ENCODE peak calls at places on chromosome 13, in six cellular contexts. A is NCI-H187, S is kidney tubule cell, D is HFFc6, C is lower leg skin, M is cardiac fibroblast. X is an unnamed sample.

GRCh38 chr13:25301347-25302113 is at the start of gene NUP58:
- DNase-seq in C (peak), D (peak), M (peak), A (peak), S (peak), X (peak)

GRCh38 chr13:48975101-48975925 is at the start of gene FNDC3A:
- DNase-seq in S (peak), M (peak), A (peak), C (peak), D (peak), X (no peak)

GRCh38 chr13:113631341-113632095 is 26.5 kb downstream of the ATP4B start:
- DNase-seq in C (no peak), A (no peak), M (no peak), S (no peak), D (no peak), X (no peak)

GRCh38 chr13:44407379-44407778 is 33.8 kb downstream of the SERP2 start:
- DNase-seq in C (no peak), M (no peak), A (no peak), S (no peak), D (no peak), X (no peak)

GRCh38 chr13:109297628-109298027 is 488.8 kb downstream of the IRS2 start:
- DNase-seq in D (peak), S (peak), A (no peak), M (peak), C (no peak), X (no peak)

GRCh38 chr13:28819046-28819747 is 942 bp upstream of the MTUS2 start:
- DNase-seq in S (peak), A (no peak), D (peak), M (peak), C (no peak), X (no peak)

GRCh38 chr13:101127741-101128353 is 288.5 kb downstream of the NALCN start:
- DNase-seq in D (peak), M (peak), C (no peak), S (peak), A (peak), X (no peak)

GRCh38 chr13:80742027-80742426 is 401.1 kb upstream of the SPRY2 start:
- DNase-seq in S (no peak), A (no peak), M (no peak), D (no peak), C (no peak), X (no peak)

GRCh38 chr13:100209857-100210580 is 121.1 kb downstream of the PCCA start:
- DNase-seq in M (peak), C (no peak), D (peak), A (no peak), S (peak), X (no peak)

GRCh38 chr13:97414392-97414791 is 19.6 kb upstream of the RAP2A start:
- DNase-seq in D (no peak), S (no peak), C (no peak), A (no peak), M (no peak), X (no peak)

GRCh38 chr13:91359071-91359470 is 11.6 kb downstream of the MIR17HG start:
- DNase-seq in D (no peak), C (no peak), S (no peak), A (no peak), M (no peak), X (no peak)

GRCh38 chr13:30792257-30793000 is 57.1 kb downstream of the ALOX5AP start:
- DNase-seq in M (peak), S (peak), D (peak), A (no peak), C (peak), X (no peak)

GRCh38 chr13:30354481-30355404 is 47.4 kb upstream of the KATNAL1 start:
- DNase-seq in M (no peak), S (no peak), C (peak), D (no peak), A (no peak), X (no peak)